ENCODE peak calls at places on chromosomes 6 and 20, in ten cellular contexts. J is K562, M is stomach, T is esophagus muscularis mucosa, G is transverse colon, U is Panc1, Q is spleen, V is sigmoid colon, P is upper lobe of left lung, X is HCT116. L is an unnamed sample.

GRCh38 chr6:36127462-36128016 is 2.8 kb upstream of the MAPK13 start:
- DNase-seq in J (peak), M (peak), T (no peak), G (no peak), U (peak), Q (peak), V (peak), P (peak), X (no peak), L (peak)

GRCh38 chr6:3687847-3688246 is 63.7 kb downstream of the PXDC1 start:
- DNase-seq in J (no peak), M (no peak), T (peak), G (no peak), U (no peak), Q (no peak), V (no peak), P (no peak), X (no peak), L (no peak)

GRCh38 chr20:17896771-17897369 is 71.7 kb downstream of the SNX5 start:
- DNase-seq in J (no peak), M (no peak), T (no peak), G (no peak), U (peak), Q (no peak), V (peak), P (no peak), X (no peak), L (no peak)

GRCh38 chr6:142850653-142851434 is 94.1 kb downstream of the HIVEP2 start:
- DNase-seq in J (no peak), M (no peak), T (no peak), G (no peak), U (no peak), Q (no peak), V (no peak), P (no peak), X (no peak), L (no peak)

GRCh38 chr6:20978176-20978614 is 443.9 kb downstream of the CDKAL1 start:
- DNase-seq in J (no peak), M (no peak), T (no peak), G (no peak), U (no peak), Q (no peak), V (no peak), P (no peak), X (no peak), L (no peak)

GRCh38 chr6:159311618-159312017 is 142.4 kb downstream of the FNDC1 start:
- DNase-seq in J (no peak), M (no peak), T (peak), G (no peak), U (no peak), Q (no peak), V (no peak), P (no peak), X (no peak), L (no peak)

GRCh38 chr6:41527721-41528408 is 18.3 kb upstream of the FOXP4 start:
- DNase-seq in J (no peak), M (peak), T (no peak), G (peak), U (no peak), Q (no peak), V (no peak), P (no peak), X (no peak), L (no peak)

GRCh38 chr6:31952140-31952805 is 6.4 kb downstream of the CFB start:
- DNase-seq in J (peak), M (peak), T (no peak), G (peak), U (no peak), Q (no peak), V (peak), P (peak), X (no peak), L (no peak)

GRCh38 chr6:19312291-19312978 is 524.7 kb upstream of the ID4 start:
- DNase-seq in J (no peak), M (no peak), T (no peak), G (no peak), U (no peak), Q (no peak), V (no peak), P (no peak), X (no peak), L (no peak)

GRCh38 chr6:106087548-106088325 is 1.6 kb downstream of the PRDM1 start:
- DNase-seq in J (no peak), M (no peak), T (peak), G (peak), U (no peak), Q (no peak), V (no peak), P (peak), X (no peak), L (no peak)

GRCh38 chr6:149938571-149939462 is 3.0 kb upstream of the ULBP2 start:
- DNase-seq in J (no peak), M (no peak), T (no peak), G (no peak), U (no peak), Q (peak), V (no peak), P (no peak), X (no peak), L (no peak)

GRCh38 chr6:23655502-23655901 is 470.5 kb upstream of the NRSN1 start:
- DNase-seq in J (no peak), M (no peak), T (no peak), G (no peak), U (no peak), Q (no peak), V (no peak), P (no peak), X (no peak), L (no peak)

GRCh38 chr6:32774428-32774827 is 11.1 kb upstream of the HLA-DQB2 start:
- DNase-seq in J (no peak), M (no peak), T (no peak), G (no peak), U (no peak), Q (no peak), V (no peak), P (no peak), X (no peak), L (no peak)

GRCh38 chr6:14804001-14804401 is 441.9 kb upstream of the JARID2 start:
- DNase-seq in J (no peak), M (no peak), T (no peak), G (no peak), U (no peak), Q (no peak), V (no peak), P (no peak), X (no peak), L (no peak)

GRCh38 chr20:14583413-14583812 is 246.0 kb upstream of the FLRT3 start:
- DNase-seq in J (no peak), M (no peak), T (no peak), G (no peak), U (no peak), Q (no peak), V (no peak), P (no peak), X (peak), L (no peak)

GRCh38 chr6:25312034-25312620 is 33.0 kb downstream of the CARMIL1 start:
- DNase-seq in J (no peak), M (no peak), T (no peak), G (no peak), U (no peak), Q (no peak), V (no peak), P (no peak), X (no peak), L (no peak)

GRCh38 chr6:30793521-30794194 is 49.3 kb upstream of the IER3 start:
- DNase-seq in J (no peak), M (no peak), T (no peak), G (no peak), U (no peak), Q (no peak), V (no peak), P (no peak), X (no peak), L (no peak)

GRCh38 chr6:167044696-167045095 is 45.5 kb downstream of the CEP43 start:
- DNase-seq in J (no peak), M (no peak), T (no peak), G (no peak), U (no peak), Q (no peak), V (no peak), P (no peak), X (no peak), L (no peak)

GRCh38 chr6:28747631-28748157 is 176.1 kb downstream of the TRIM27 start:
- DNase-seq in J (peak), M (no peak), T (peak), G (no peak), U (peak), Q (no peak), V (no peak), P (no peak), X (peak), L (no peak)

GRCh38 chr20:46206025-46206424 is 87.9 kb downstream of the CD40 start:
- DNase-seq in J (peak), M (peak), T (no peak), G (peak), U (peak), Q (peak), V (peak), P (peak), X (no peak), L (no peak)

GRCh38 chr6:154593122-154593521 is 82.6 kb upstream of the CNKSR3 start:
- DNase-seq in J (peak), M (no peak), T (no peak), G (no peak), U (no peak), Q (no peak), V (peak), P (no peak), X (no peak), L (no peak)

GRCh38 chr20:36645353-36645752 is 643 bp downstream of the SLA2 start:
- DNase-seq in J (no peak), M (no peak), T (no peak), G (no peak), U (no peak), Q (no peak), V (no peak), P (no peak), X (no peak), L (no peak)

GRCh38 chr6:108627692-108628565 is 67.2 kb downstream of the FOXO3 start:
- DNase-seq in J (no peak), M (no peak), T (no peak), G (no peak), U (no peak), Q (no peak), V (no peak), P (no peak), X (no peak), L (no peak)

GRCh38 chr6:163395786-163396185 is 18.7 kb upstream of the QKI start:
- DNase-seq in J (no peak), M (no peak), T (peak), G (no peak), U (no peak), Q (no peak), V (no peak), P (no peak), X (no peak), L (no peak)

GRCh38 chr20:38208088-38208487 is 43.0 kb upstream of the TGM2 start:
- DNase-seq in J (no peak), M (no peak), T (no peak), G (no peak), U (no peak), Q (peak), V (no peak), P (no peak), X (no peak), L (peak)

GRCh38 chr6:10838794-10839333 is 525 bp upstream of the MAK start:
- DNase-seq in J (no peak), M (no peak), T (no peak), G (no peak), U (no peak), Q (no peak), V (no peak), P (no peak), X (no peak), L (no peak)

GRCh38 chr6:116461563-116462507 is 660 bp downstream of the CALHM6 start:
- DNase-seq in J (no peak), M (peak), T (no peak), G (peak), U (no peak), Q (peak), V (peak), P (peak), X (no peak), L (peak)

GRCh38 chr20:34300809-34301586 is 2.2 kb downstream of the AHCY start:
- DNase-seq in J (no peak), M (no peak), T (no peak), G (no peak), U (no peak), Q (no peak), V (no peak), P (no peak), X (no peak), L (no peak)

GRCh38 chr6:64467656-64468055 is 832.1 kb downstream of the PHF3 start:
- DNase-seq in J (no peak), M (no peak), T (no peak), G (no peak), U (no peak), Q (peak), V (no peak), P (no peak), X (no peak), L (no peak)

GRCh38 chr20:17228624-17229061 is 1.8 kb downstream of the PCSK2 start:
- DNase-seq in J (no peak), M (no peak), T (no peak), G (no peak), U (no peak), Q (peak), V (no peak), P (no peak), X (no peak), L (no peak)

GRCh38 chr6:5423251-5423650 is 161.9 kb downstream of the FARS2 start:
- DNase-seq in J (no peak), M (no peak), T (no peak), G (no peak), U (no peak), Q (no peak), V (no peak), P (no peak), X (no peak), L (no peak)

GRCh38 chr6:54892831-54893230 is 46.3 kb downstream of the FAM83B start:
- DNase-seq in J (no peak), M (no peak), T (no peak), G (no peak), U (peak), Q (no peak), V (no peak), P (no peak), X (peak), L (no peak)

GRCh38 chr6:89281779-89282246 is 33.3 kb downstream of the GABRR2 start:
- DNase-seq in J (peak), M (peak), T (no peak), G (peak), U (no peak), Q (no peak), V (no peak), P (peak), X (peak), L (no peak)

GRCh38 chr6:1027795-1028569 is 283.9 kb upstream of the FOXQ1 start:
- DNase-seq in J (no peak), M (no peak), T (no peak), G (no peak), U (no peak), Q (no peak), V (no peak), P (no peak), X (no peak), L (peak)

GRCh38 chr20:32285621-32286334 is 8.3 kb downstream of the KIF3B start:
- DNase-seq in J (peak), M (no peak), T (no peak), G (peak), U (no peak), Q (no peak), V (no peak), P (no peak), X (no peak), L (no peak)
- TF ChIP-seq POLR2AphosphoS5 in J (peak), M (no peak), T (peak), G (peak), U (no peak), Q (no peak), V (no peak), P (peak), X (no peak), L (no peak)

DNA sequence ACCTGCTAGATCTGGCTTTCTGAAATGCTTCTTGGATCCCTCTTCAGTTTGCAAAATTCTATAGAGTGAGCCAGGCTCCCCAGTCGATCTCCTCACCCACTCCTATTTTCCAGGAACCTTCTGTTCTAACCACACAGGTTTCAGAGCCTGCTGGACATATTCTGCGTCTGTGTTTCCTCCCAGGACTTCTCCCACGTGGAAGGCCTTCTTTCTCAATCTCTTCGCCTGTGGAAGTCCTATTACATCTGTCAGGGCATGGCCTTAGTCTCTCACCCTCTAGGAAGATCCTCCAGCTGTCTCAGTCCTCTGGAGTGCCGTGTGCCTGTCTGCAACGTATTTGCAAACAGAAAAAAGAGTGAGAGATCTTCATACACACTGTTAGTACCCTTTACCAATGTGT is 1.7 kb upstream of the NPEPL1 start:
- DNase-seq in J (no peak), M (peak), T (no peak), G (no peak), U (no peak), Q (no peak), V (no peak), P (no peak), X (no peak), L (no peak)
- H3K27ac ChIP-seq in J (no peak), M (peak), T (peak), G (peak), U (no peak), Q (peak), V (peak), P (peak), X (no peak), L (peak)

DNA sequence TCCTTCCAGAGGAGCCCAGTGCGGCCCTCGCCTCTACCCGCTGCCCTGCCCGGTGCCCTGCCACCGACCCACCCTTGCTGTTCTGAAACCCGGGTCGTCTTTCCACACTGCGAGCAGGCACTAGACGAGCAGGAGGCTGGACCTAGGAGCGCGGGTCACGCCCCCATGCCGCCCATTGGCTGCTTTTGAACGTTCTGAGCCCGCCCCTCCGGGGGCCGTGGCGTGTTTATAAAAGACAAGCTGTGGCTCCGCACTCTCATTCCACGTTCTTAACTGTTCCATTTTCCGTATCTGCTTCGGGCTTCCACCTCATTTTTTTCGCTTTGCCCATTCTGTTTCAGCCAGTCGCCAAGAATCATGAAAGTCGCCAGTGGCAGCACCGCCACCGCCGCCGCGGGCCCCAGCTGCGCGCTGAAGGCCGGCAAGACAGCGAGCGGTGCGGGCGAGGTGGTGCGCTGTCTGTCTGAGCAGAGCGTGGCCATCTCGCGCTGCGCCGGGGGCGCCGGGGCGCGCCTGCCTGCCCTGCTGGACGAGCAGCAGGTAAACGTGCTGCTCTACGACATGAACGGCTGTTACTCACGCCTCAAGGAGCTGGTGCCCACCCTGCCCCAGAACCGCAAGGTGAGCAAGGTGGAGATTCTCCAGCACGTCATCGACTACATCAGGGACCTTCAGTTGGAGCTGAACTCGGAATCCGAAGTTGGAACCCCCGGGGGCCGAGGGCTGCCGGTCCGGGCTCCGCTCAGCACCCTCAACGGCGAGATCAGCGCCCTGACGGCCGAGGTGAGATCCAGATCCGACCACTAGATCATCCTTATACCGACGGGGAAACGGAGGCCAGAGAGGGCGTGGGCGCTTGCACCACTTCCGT is at the start of gene ID1:
- DNase-seq in J (peak), M (peak), T (peak), G (peak), U (peak), Q (peak), V (peak), P (peak), X (peak), L (peak)
- TF ChIP-seq POLR2AphosphoS5 in J (peak), M (peak), T (peak), G (peak), U (peak), Q (peak), V (peak), P (peak), X (peak), L (peak)

GRCh38 chr6:27144740-27145079 is 102.8 kb upstream of the PRSS16 start:
- DNase-seq in J (no peak), M (no peak), T (no peak), G (no peak), U (no peak), Q (no peak), V (no peak), P (no peak), X (no peak), L (no peak)
- H3K27ac ChIP-seq in J (peak), M (peak), T (peak), G (peak), U (peak), Q (peak), V (peak), P (peak), X (peak), L (no peak)

DNA sequence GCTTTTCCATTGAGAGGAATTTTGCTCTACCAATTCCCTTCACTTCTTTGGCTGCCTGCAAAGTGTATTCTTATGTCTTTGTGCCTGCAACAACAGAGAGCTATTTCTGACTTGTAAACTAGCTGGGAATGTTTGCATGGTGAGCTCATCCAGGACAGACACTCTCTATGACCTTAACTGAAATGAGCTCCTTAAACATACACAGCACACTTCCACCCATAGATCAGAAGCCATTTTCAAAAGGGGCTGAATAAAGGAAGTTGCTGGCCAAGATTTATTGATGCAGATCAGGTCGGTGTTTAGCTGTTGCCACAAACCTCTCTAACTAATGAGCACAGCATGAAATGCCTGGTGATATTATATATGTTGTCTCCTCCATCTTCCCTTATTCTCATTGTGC is 377.7 kb downstream of the BTBD9 start:
- DNase-seq in J (no peak), M (no peak), T (no peak), G (no peak), U (peak), Q (no peak), V (no peak), P (no peak), X (no peak), L (no peak)
- TF ChIP-seq POLR2AphosphoS5 in J (no peak), M (no peak), T (no peak), G (no peak), U (no peak), Q (no peak), V (no peak), P (no peak), X (no peak), L (no peak)

GRCh38 chr6:43797919-43798318 is 27.9 kb downstream of the VEGFA start:
- DNase-seq in J (no peak), M (no peak), T (no peak), G (no peak), U (no peak), Q (peak), V (no peak), P (no peak), X (no peak), L (no peak)

GRCh38 chr6:43796910-43797890 is 27.2 kb downstream of the VEGFA start:
- DNase-seq in J (no peak), M (no peak), T (no peak), G (no peak), U (no peak), Q (peak), V (no peak), P (no peak), X (no peak), L (no peak)

GRCh38 chr6:43793875-43794242 is 23.8 kb downstream of the VEGFA start:
- DNase-seq in J (no peak), M (no peak), T (no peak), G (no peak), U (no peak), Q (peak), V (no peak), P (no peak), X (no peak), L (no peak)

GRCh38 chr6:43798688-43799444 is 28.9 kb downstream of the VEGFA start:
- DNase-seq in J (peak), M (peak), T (no peak), G (peak), U (peak), Q (peak), V (no peak), P (peak), X (peak), L (no peak)

GRCh38 chr6:43796168-43796567 is 26.2 kb downstream of the VEGFA start:
- DNase-seq in J (no peak), M (no peak), T (no peak), G (no peak), U (no peak), Q (no peak), V (no peak), P (no peak), X (no peak), L (no peak)
- H3K27ac ChIP-seq in J (no peak), M (no peak), T (no peak), G (no peak), U (no peak), Q (no peak), V (no peak), P (no peak), X (no peak), L (no peak)

DNA sequence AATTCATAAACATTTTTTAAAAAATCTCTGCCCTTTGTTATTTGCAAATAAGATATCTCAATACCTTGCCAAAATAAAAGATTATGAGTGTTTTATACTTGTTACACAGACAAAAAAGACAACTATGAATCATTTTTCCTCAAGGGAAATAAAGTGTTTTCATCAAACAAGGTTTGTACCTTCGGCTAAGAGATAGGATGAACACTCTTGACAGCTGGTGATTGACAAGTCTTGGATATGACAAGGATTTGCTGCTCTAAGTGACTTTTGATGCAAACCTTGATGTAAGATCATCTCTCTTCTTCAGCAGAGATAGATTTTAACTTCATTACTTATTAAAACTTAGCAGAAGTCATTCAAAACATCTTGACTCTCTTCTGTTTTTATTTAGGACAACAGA is 514.3 kb upstream of the IRAK1BP1 start:
- DNase-seq in J (no peak), M (no peak), T (no peak), G (no peak), U (no peak), Q (no peak), V (no peak), P (no peak), X (no peak), L (no peak)
- TF ChIP-seq POLR2AphosphoS5 in J (no peak), M (no peak), T (no peak), G (no peak), U (no peak), Q (no peak), V (no peak), P (no peak), X (no peak), L (no peak)